ENCODE peak calls at places on chromosomes 6 and 20, in six cellular contexts. W is mammary epithelial cell, V is mesendoderm, J is IMR-90, F is endodermal cell, E is mesenchymal stem cell. G is an unnamed sample. For H3K4me1, the result is how much of the 10 kb centered on the place peaks cover.

GRCh38 chr6:30264731-30265130 is 51.5 kb upstream of the TRIM26 start:
- DNase-seq in W (no peak), V (no peak), J (peak), F (no peak), E (no peak), G (no peak)

GRCh38 chr6:118912646-118913045 is 18.7 kb downstream of the ASF1A start:
- DNase-seq in W (no peak), V (no peak), J (no peak), F (no peak), E (no peak), G (no peak)

GRCh38 chr20:46174469-46175126 is 56.5 kb downstream of the CD40 start:
- DNase-seq in W (peak), V (peak), J (peak), F (peak), E (peak), G (no peak)

GRCh38 chr6:143027058-143027457 is 33.6 kb upstream of the AIG1 start:
- DNase-seq in W (no peak), V (peak), J (peak), F (peak), E (peak), G (no peak)

GRCh38 chr6:170137176-170137891 is 153.5 kb downstream of the DLL1 start:
- DNase-seq in W (peak), V (no peak), J (no peak), F (peak), E (no peak), G (peak)

GRCh38 chr6:79657238-79657637 is 26.1 kb downstream of the SH3BGRL2 start:
- DNase-seq in W (no peak), V (no peak), J (no peak), F (no peak), E (no peak), G (no peak)

GRCh38 chr6:16286151-16286522 is 47.8 kb downstream of the GMPR start:
- DNase-seq in W (no peak), V (peak), J (peak), F (peak), E (peak), G (peak)

GRCh38 chr20:878511-879307 is 37.4 kb downstream of the ANGPT4 start:
- DNase-seq in W (no peak), V (peak), J (peak), F (peak), E (peak), G (no peak)

GRCh38 chr20:2004171-2004570 is 10.3 kb upstream of the PDYN start:
- DNase-seq in W (no peak), V (no peak), J (no peak), F (no peak), E (no peak), G (no peak)

GRCh38 chr6:116384727-116385461 is 14.1 kb downstream of the DSE start:
- DNase-seq in W (no peak), V (no peak), J (no peak), F (no peak), E (no peak), G (no peak)
- H3K27ac ChIP-seq in W (peak), V (no peak), J (peak), F (no peak), E (peak), G (no peak)

GRCh38 chr20:38153401-38153800 is 11.7 kb downstream of the TGM2 start:
- DNase-seq in W (no peak), V (no peak), J (no peak), F (no peak), E (no peak), G (no peak)

GRCh38 chr20:38151455-38151854 is 13.6 kb downstream of the TGM2 start:
- DNase-seq in W (no peak), V (no peak), J (no peak), F (no peak), E (no peak), G (peak)

GRCh38 chr20:38153011-38153329 is 12.1 kb downstream of the TGM2 start:
- DNase-seq in W (no peak), V (no peak), J (no peak), F (no peak), E (no peak), G (no peak)

GRCh38 chr20:38150595-38151170 is 14.4 kb downstream of the TGM2 start:
- DNase-seq in W (no peak), V (no peak), J (no peak), F (no peak), E (no peak), G (peak)

DNA sequence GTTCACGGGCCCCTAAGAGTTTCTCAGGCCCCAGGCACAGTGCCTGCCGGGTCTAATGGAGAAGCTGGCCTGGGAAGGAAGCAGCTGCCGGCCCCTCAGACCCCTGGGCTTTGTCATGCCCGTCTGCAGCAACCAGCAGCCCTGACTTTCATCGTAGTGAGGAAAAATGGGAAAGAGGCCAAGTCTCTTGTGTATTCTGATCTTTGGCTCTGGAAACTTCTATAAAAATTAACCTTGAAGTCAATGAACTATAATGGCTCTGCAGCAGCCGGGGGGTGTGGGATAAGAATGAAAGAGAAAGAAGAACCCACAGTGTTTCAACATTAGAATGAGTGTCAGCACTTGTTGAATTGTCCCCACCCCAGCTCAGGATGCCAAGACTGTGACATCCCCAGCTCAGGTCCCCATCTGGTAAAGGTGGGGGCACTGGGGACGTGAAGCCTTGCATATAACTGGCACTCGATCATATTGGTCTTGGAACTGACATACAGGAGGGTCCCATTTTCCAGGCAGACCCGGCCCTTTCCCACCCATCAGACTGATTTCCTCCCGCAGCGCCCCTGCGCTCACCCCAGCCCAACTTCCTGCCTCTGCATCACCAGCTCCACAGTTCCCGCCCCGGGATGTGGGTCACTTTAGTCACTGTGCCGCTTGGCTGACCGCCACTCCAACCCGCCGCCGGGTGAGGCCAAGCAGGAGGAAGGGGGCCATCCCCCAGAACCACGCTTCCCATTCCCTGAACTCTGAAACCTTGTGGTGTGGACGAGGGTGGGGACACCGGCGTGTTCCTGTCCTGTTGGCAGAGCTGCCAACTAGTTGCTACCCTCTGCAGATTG is 12.7 kb downstream of the TGM2 start:
- DNase-seq in W (no peak), V (no peak), J (peak), F (no peak), E (peak), G (peak)
- H3K9ac ChIP-seq in W (no peak), V (no peak), J (peak), F (no peak), E (no peak), G (peak)

GRCh38 chr20:32451340-32451681 is 93.2 kb downstream of the ASXL1 start:
- DNase-seq in W (no peak), V (no peak), J (no peak), F (no peak), E (no peak), G (no peak)

GRCh38 chr20:32451682-32452461 is 93.7 kb downstream of the ASXL1 start:
- DNase-seq in W (no peak), V (no peak), J (no peak), F (no peak), E (no peak), G (peak)

GRCh38 chr20:32449057-32449889 is 91.1 kb downstream of the ASXL1 start:
- DNase-seq in W (no peak), V (no peak), J (no peak), F (no peak), E (no peak), G (no peak)

GRCh38 chr20:32449890-32450401 is 91.8 kb downstream of the ASXL1 start:
- DNase-seq in W (no peak), V (no peak), J (no peak), F (no peak), E (no peak), G (peak)

DNA sequence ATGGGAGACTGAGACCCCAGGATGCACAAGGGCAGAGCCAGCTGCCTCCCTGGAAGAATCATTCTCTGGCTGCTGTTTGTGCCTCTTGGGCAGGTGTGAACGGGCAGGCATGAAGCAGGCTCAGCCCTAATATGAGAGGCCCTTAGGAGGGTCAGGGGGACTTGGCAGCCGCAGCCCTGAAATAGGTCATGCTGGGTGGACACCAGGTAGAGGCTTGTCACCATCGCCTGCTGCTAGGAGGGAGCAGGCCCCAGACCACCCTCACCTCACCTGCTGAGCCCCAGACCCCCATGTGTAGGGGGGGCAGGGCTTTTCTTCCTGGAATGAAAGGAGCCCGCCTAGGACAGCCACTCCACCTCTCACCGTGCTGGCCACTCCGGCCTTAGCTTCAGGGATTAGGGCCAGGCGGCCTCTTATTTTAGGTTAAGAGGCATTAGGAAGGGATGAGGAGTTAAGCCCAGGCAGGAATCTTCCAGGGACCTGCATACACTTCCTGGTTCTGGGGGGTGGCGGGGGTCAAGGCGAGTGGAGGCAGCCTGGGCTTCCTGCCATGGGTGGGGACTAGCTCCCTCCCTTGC is 92.4 kb downstream of the ASXL1 start:
- DNase-seq in W (no peak), V (no peak), J (no peak), F (no peak), E (no peak), G (peak)
- H3K4me1 ChIP-seq in W (under half), V (under half), J (under half), F (under half), E (under half), G (under half)

DNA sequence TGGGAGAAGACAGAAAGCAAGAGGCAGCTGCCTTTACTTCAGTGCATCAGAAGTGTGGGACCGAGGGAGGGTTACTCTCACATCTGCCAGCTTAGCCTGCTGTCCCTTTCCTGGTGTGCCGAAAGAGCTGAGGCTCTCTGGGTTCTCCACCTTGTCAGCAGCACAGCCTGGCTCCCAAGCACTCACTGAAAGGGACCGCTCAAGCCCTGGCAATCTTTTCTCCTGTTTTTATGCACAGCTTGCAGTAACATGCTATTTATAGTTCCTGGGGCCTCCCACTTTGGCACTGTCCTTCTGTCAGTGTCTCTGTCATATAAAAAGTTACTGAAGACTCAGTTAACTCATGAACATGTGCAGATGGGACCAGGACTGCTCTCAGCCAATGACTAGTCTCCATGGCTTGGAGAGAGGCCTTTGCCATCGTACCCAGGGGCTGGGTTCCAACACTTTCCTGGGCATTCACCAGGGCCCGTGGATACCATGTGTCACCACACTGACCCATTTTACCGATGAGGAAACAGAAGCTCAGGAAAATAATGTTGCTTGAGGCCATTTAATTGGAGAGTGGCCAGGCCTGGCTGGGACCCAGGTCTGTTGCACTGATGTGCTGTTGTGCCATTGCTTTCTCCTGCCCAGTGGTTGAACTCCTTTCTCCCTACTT is 46.2 kb downstream of the PANK2 start:
- DNase-seq in W (no peak), V (no peak), J (no peak), F (no peak), E (peak), G (peak)
- H3K27ac ChIP-seq in W (no peak), V (no peak), J (no peak), F (no peak), E (no peak), G (peak)

GRCh38 chr20:10965936-10966470 is 292.2 kb upstream of the JAG1 start:
- DNase-seq in W (no peak), V (no peak), J (peak), F (no peak), E (peak), G (no peak)
- H3K9ac ChIP-seq in W (no peak), V (no peak), J (no peak), F (no peak), E (no peak), G (no peak)

GRCh38 chr6:39224058-39224457 is 5.2 kb downstream of the KCNK5 start:
- DNase-seq in W (no peak), V (no peak), J (no peak), F (no peak), E (no peak), G (no peak)
- H3K4me1 ChIP-seq in W (under half), V (under half), J (under half), F (under half), E (under half), G (under half)

G was measured in kidney.